ENCODE peak calls at places on chromosome 3, in seven cellular contexts. X, P, N, F, O, I and C are unnamed samples.
A peak's percentile ranks its signal among the peaks of the same experiment; 100 is the strongest.

GRCh38 chr3:115663414-115663813 is 40.1 kb downstream of the GAP43 start:
- DNase-seq in X (no peak), P (no peak), N (no peak), F (no peak), O (no peak), I (no peak), C (no peak)

GRCh38 chr3:99637381-99638111 is 848 bp upstream of the COL8A1 start:
- DNase-seq in X (peak; percentile 52), P (peak; percentile 83), N (peak; percentile 72), F (no peak), O (no peak), I (peak; percentile 90), C (no peak)

GRCh38 chr3:142542054-142542453 is 36.5 kb downstream of the ATR start:
- DNase-seq in X (no peak), P (no peak), N (no peak), F (no peak), O (no peak), I (no peak), C (no peak)

GRCh38 chr3:62415312-62415791 is 42.0 kb upstream of the FEZF2 start:
- DNase-seq in X (no peak), P (no peak), N (peak; percentile 89), F (no peak), O (no peak), I (no peak), C (no peak)

GRCh38 chr3:159988617-159989251 is at the start of gene IL12A:
- DNase-seq in X (peak; percentile 56), P (peak; percentile 54), N (peak; percentile 94), F (peak; percentile 88), O (peak; percentile 80), I (peak; percentile 71), C (peak; percentile 49)

GRCh38 chr3:74079961-74080562 is 455.3 kb upstream of the PDZRN3 start:
- DNase-seq in X (no peak), P (no peak), N (no peak), F (no peak), O (no peak), I (no peak), C (no peak)

GRCh38 chr3:39935261-39935660 is 125.9 kb downstream of the MYRIP start:
- DNase-seq in X (no peak), P (no peak), N (no peak), F (no peak), O (no peak), I (no peak), C (no peak)

GRCh38 chr3:164377466-164377865 is 700.8 kb downstream of the SI start:
- DNase-seq in X (no peak), P (no peak), N (no peak), F (no peak), O (no peak), I (no peak), C (no peak)

GRCh38 chr3:13878711-13879101 is 1.2 kb downstream of the WNT7A start:
- DNase-seq in X (no peak), P (no peak), N (no peak), F (no peak), O (no peak), I (no peak), C (no peak)

GRCh38 chr3:143827425-143827824 is 20.8 kb downstream of the SLC9A9 start:
- DNase-seq in X (no peak), P (no peak), N (no peak), F (no peak), O (no peak), I (no peak), C (no peak)
- H3K27ac ChIP-seq in X (no peak overlapping the region), P (no peak overlapping the region), N (no peak overlapping the region), F (no peak overlapping the region), O (no peak overlapping the region), I (no peak overlapping the region), C (no peak overlapping the region)

GRCh38 chr3:57948782-57949242 is 59.4 kb upstream of the FLNB start:
- DNase-seq in X (no peak), P (peak; percentile 44), N (peak; percentile 52), F (no peak), O (no peak), I (no peak), C (peak; percentile 7)
- H3K27ac ChIP-seq in X (peak overlapping the region; percentile 82), P (no peak overlapping the region), N (peak overlapping the region; percentile 94), F (no peak overlapping the region), O (no peak overlapping the region), I (no peak overlapping the region), C (peak overlapping the region; percentile 67)

GRCh38 chr3:10162147-10162546 is 2.6 kb upstream of the IRAK2 start:
- DNase-seq in X (no peak), P (no peak), N (no peak), F (no peak), O (no peak), I (no peak), C (no peak)
- H3K27ac ChIP-seq in X (no peak overlapping the region), P (no peak overlapping the region), N (no peak overlapping the region), F (no peak overlapping the region), O (no peak overlapping the region), I (no peak overlapping the region), C (no peak overlapping the region)

GRCh38 chr3:129360705-129361460 is 67.6 kb downstream of the EFCAB12 start:
- DNase-seq in X (no peak), P (no peak), N (peak; percentile 72), F (no peak), O (no peak), I (no peak), C (no peak)
- H3K27ac ChIP-seq in X (no peak overlapping the region), P (no peak overlapping the region), N (peak overlapping the region; percentile 55), F (no peak overlapping the region), O (no peak overlapping the region), I (no peak overlapping the region), C (no peak overlapping the region)